ENCODE peak calls at places on chromosome 22, in seven cellular contexts. M is CD8-positive, alpha-beta T cell; I is stomach; N is left ventricle myocardium inferior; Y is upper lobe of right lung; X is A549; H is transverse colon. T is an unnamed sample. For H3K4me1, the result is how much of the 10 kb centered on the place peaks cover.

GRCh38 chr22:41330169-41330568 is 28.8 kb downstream of the ZC3H7B start:
- DNase-seq in X (no peak), M (no peak), N (no peak), H (no peak), Y (no peak), I (no peak), T (no peak)

GRCh38 chr22:39238966-39239510 is 5.7 kb downstream of the PDGFB start:
- DNase-seq in X (no peak), N (no peak), I (no peak), H (no peak), Y (no peak), M (no peak), T (no peak)

GRCh38 chr22:32562916-32563315 is 88.3 kb downstream of the FBXO7 start:
- DNase-seq in I (no peak), N (no peak), Y (no peak), H (no peak), M (no peak), X (no peak), T (no peak)

GRCh38 chr22:45083659-45084305 is 74.0 kb upstream of the PHF21B start:
- DNase-seq in I (no peak), M (no peak), H (no peak), N (no peak), X (peak), Y (no peak), T (no peak)

GRCh38 chr22:47275479-47276218 is 513.2 kb downstream of the TBC1D22A start:
- DNase-seq in N (no peak), H (no peak), I (no peak), Y (peak), M (no peak), X (no peak), T (no peak)

GRCh38 chr22:17199131-17199731 is 20.0 kb downstream of the ADA2 start:
- DNase-seq in N (peak), X (no peak), Y (no peak), I (no peak), M (no peak), H (no peak), T (no peak)

GRCh38 chr22:26890870-26891269 is 233.5 kb downstream of the MIAT start:
- DNase-seq in Y (no peak), X (peak), H (no peak), I (no peak), N (no peak), M (no peak), T (no peak)

GRCh38 chr22:45876136-45877035 is 100.6 kb downstream of the WNT7B start:
- DNase-seq in I (peak), M (no peak), X (no peak), H (peak), N (no peak), Y (peak), T (peak)

GRCh38 chr22:27347951-27348350 is 453.6 kb downstream of the MN1 start:
- DNase-seq in Y (no peak), M (no peak), N (no peak), H (no peak), X (no peak), I (no peak), T (no peak)

GRCh38 chr22:26995222-26995621 is 337.8 kb downstream of the MIAT start:
- DNase-seq in H (peak), M (no peak), Y (no peak), I (no peak), X (no peak), N (no peak), T (no peak)

GRCh38 chr22:26796785-26797184 is 139.4 kb downstream of the MIAT start:
- DNase-seq in N (no peak), X (no peak), Y (no peak), H (no peak), M (no peak), I (no peak), T (no peak)

GRCh38 chr22:46934746-46935491 is 172.5 kb downstream of the TBC1D22A start:
- DNase-seq in Y (no peak), H (peak), X (peak), N (no peak), I (no peak), M (no peak), T (no peak)

GRCh38 chr22:42946551-42947198 is 68.3 kb downstream of the PACSIN2 start:
- DNase-seq in I (no peak), X (no peak), Y (no peak), N (no peak), H (no peak), M (no peak), T (no peak)

GRCh38 chr22:41435560-41435959 is 11.0 kb downstream of the TOB2 start:
- DNase-seq in X (no peak), Y (no peak), I (no peak), N (no peak), M (no peak), H (no peak), T (no peak)

GRCh38 chr22:33242078-33242477 is 183.9 kb upstream of the SYN3 start:
- DNase-seq in M (no peak), X (no peak), I (no peak), Y (no peak), H (no peak), N (no peak), T (no peak)

GRCh38 chr22:45933503-45934167 is 43.3 kb downstream of the WNT7B start:
- DNase-seq in N (no peak), Y (no peak), M (no peak), I (no peak), X (no peak), H (no peak), T (no peak)

GRCh38 chr22:30238136-30238535 is 8.4 kb downstream of the LIF start:
- DNase-seq in Y (no peak), M (no peak), H (no peak), X (no peak), I (no peak), N (no peak), T (no peak)
- H3K4me1 ChIP-seq in Y (under half), M (under half), H (under half), X (half or more), I (under half), N (under half), T (under half)

DNA sequence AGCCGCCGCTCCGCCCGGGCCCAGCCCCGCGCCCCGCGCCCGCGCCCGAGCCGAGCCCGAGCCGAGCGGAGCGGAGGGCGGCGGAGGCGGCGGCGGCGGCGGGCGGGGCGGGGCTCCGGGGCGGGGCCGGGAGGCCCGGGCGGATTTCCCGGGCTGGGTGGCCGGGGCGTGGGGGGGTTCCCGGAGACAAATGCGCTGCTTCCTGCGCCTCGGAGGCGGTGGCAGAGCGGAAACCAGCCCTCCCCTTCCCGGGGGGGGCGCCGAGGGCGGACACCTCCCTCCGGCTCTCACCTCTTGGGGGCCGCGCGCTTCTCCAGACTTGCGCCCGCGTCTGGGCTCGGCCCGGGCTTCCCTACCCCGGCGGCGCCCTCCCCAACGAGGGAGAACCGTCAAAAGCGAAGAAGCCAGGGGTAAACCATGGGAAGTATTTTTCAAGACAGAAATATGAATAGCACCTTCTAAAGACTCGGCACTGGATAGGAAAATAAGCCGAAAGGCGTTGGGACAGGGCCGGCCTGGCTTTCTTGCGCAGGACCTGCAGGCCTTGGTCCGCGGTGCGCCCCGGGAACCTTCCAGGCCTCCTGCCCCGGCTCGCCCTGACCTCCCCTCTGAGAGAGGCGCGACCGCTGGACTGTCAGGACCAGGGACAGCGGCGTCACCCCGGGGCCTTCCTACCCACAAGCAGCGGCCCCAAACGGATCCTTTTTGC is at the start of gene MAPK11:
- DNase-seq in N (peak), Y (peak), M (peak), I (peak), X (peak), H (peak), T (no peak)
- H3K4me1 ChIP-seq in N (half or more), Y (under half), M (under half), I (half or more), X (under half), H (under half), T (half or more)

GRCh38 chr22:50262973-50263617 is 1.6 kb upstream of the MAPK12 start:
- DNase-seq in Y (no peak), X (no peak), N (no peak), H (no peak), I (no peak), M (no peak), T (no peak)

GRCh38 chr22:50266994-50267393 is 3.2 kb downstream of the MAPK11 start:
- DNase-seq in X (no peak), Y (no peak), M (no peak), I (no peak), N (no peak), H (no peak), T (no peak)

GRCh38 chr22:50262460-50262911 is 1.0 kb upstream of the MAPK12 start:
- DNase-seq in M (no peak), X (peak), H (no peak), N (no peak), I (no peak), Y (no peak), T (no peak)

GRCh38 chr22:50264104-50264745 is 2.7 kb upstream of the MAPK12 start:
- DNase-seq in Y (no peak), M (no peak), H (no peak), N (no peak), X (no peak), I (no peak), T (no peak)

GRCh38 chr22:50264946-50265669 is 3.6 kb upstream of the MAPK12 start:
- DNase-seq in M (no peak), X (no peak), Y (no peak), N (no peak), I (no peak), H (no peak), T (no peak)
- H3K4me1 ChIP-seq in M (under half), X (under half), Y (under half), N (half or more), I (half or more), H (under half), T (under half)

GRCh38 chr22:25110596-25110845 is 89.1 kb upstream of the CRYBB3 start:
- DNase-seq in X (no peak), I (no peak), H (no peak), Y (no peak), M (no peak), N (no peak), T (no peak)
- H3K4me1 ChIP-seq in X (under half), I (half or more), H (under half), Y (under half), M (under half), N (half or more), T (under half)

GRCh38 chr22:22815397-22816170 is 72.0 kb upstream of the IGLL5 start:
- DNase-seq in H (no peak), X (no peak), N (no peak), M (no peak), I (no peak), Y (no peak), T (no peak)

GRCh38 chr22:22816171-22816514 is 71.5 kb upstream of the IGLL5 start:
- DNase-seq in N (no peak), Y (no peak), M (no peak), X (no peak), H (no peak), I (no peak), T (no peak)

GRCh38 chr22:22816766-22817410 is 70.7 kb upstream of the IGLL5 start:
- DNase-seq in N (no peak), X (no peak), M (no peak), H (no peak), Y (no peak), I (no peak), T (no peak)

GRCh38 chr22:22813126-22814075 is 74.2 kb upstream of the IGLL5 start:
- DNase-seq in I (no peak), H (no peak), M (no peak), Y (no peak), X (no peak), N (no peak), T (no peak)

GRCh38 chr22:22814666-22815396 is 72.8 kb upstream of the IGLL5 start:
- DNase-seq in M (no peak), Y (no peak), H (no peak), N (no peak), X (no peak), I (no peak), T (no peak)
- H3K4me1 ChIP-seq in M (half or more), Y (under half), H (under half), N (under half), X (under half), I (under half), T (under half)

DNA sequence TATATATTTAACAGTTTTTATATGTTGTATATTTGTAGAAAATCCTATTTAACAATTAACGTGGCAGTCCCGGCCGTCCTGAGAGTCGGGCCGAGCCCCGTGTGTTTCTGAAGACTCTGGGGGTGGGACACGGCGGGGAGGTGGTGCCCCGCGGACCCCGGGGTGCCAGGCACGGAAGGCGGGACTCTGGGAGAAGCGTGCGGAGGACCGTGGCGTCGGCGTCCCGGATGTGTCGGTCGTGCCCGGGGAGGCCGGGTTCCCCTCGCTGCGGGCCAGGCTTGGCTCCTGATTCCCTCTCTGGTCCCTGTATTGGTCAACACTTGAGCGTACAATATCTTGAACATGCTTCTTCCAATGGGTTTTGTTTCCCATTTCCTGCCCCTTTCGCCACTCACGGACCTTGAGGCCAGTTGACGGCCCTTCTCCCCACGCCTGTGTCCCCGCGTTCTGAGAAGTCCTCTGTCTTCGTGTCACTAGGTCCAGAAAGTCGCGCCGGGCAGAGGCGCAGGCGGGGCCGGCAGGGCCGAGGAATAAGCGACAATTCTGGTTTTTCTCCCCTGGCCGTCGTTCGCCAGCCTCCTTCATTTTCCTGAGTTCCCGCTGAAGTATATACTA is 1076.7 kb downstream of the BRD1 start:
- DNase-seq in Y (no peak), M (no peak), I (peak), N (no peak), H (no peak), X (no peak), T (peak)
- H3K4me1 ChIP-seq in Y (under half), M (under half), I (under half), N (under half), H (under half), X (under half), T (under half)

GRCh38 chr22:35394810-35395563 is 5.0 kb upstream of the MCM5 start:
- DNase-seq in X (no peak), Y (no peak), I (no peak), H (no peak), N (no peak), M (no peak), T (no peak)
- H3K4me1 ChIP-seq in X (half or more), Y (under half), I (under half), H (under half), N (under half), M (under half), T (under half)

GRCh38 chr22:29150701-29151100 is 55.0 kb upstream of the EMID1 start:
- DNase-seq in I (peak), H (no peak), Y (no peak), M (no peak), N (no peak), X (no peak), T (peak)
- H3K4me1 ChIP-seq in I (under half), H (under half), Y (under half), M (under half), N (half or more), X (under half), T (under half)

GRCh38 chr22:37557321-37558001 is 2.8 kb upstream of the CDC42EP1 start:
- DNase-seq in Y (no peak), X (peak), N (no peak), I (no peak), H (no peak), M (no peak), T (no peak)

GRCh38 chr22:37559521-37559900 is 769 bp upstream of the CDC42EP1 start:
- DNase-seq in Y (no peak), M (no peak), I (no peak), N (no peak), H (no peak), X (no peak), T (no peak)

GRCh38 chr22:37558815-37559214 is 1.5 kb upstream of the CDC42EP1 start:
- DNase-seq in I (no peak), N (no peak), M (no peak), Y (no peak), H (no peak), X (no peak), T (no peak)

GRCh38 chr22:37555029-37555428 is 5.3 kb upstream of the CDC42EP1 start:
- DNase-seq in N (no peak), M (no peak), I (no peak), X (no peak), H (no peak), Y (no peak), T (no peak)

GRCh38 chr22:37556750-37557149 is 3.5 kb upstream of the CDC42EP1 start:
- DNase-seq in I (no peak), H (no peak), X (no peak), Y (no peak), M (no peak), N (no peak), T (no peak)
- H3K4me1 ChIP-seq in I (under half), H (under half), X (under half), Y (under half), M (under half), N (half or more), T (under half)

GRCh38 chr22:44030051-44030701 is 6.1 kb downstream of the PARVB start:
- DNase-seq in Y (no peak), X (no peak), H (no peak), M (no peak), N (no peak), I (no peak), T (peak)
- H3K4me1 ChIP-seq in Y (under half), X (under half), H (under half), M (under half), N (half or more), I (under half), T (under half)

T was measured in left lung.